ENCODE peak calls at places on chromosomes 12 and 14, in eight cellular contexts. One of them, this sample, is unnamed.

GRCh38 chr14:88829188-88829587 is 4.7 kb downstream of the TTC8 start:
- DNase-seq in hepatocyte: no peak
- DNase-seq in transverse colon: no peak
- DNase-seq in fibroblast of lung: no peak
- DNase-seq in HCT116: no peak
- DNase-seq in heart left ventricle: no peak
- DNase-seq in OCI-LY7: no peak
- DNase-seq in left ventricle myocardium inferior: no peak
- DNase-seq in this sample: peak

GRCh38 chr14:24195186-24196070 is at the start of gene TM9SF1:
- DNase-seq in hepatocyte: peak
- DNase-seq in transverse colon: peak
- DNase-seq in fibroblast of lung: peak
- DNase-seq in HCT116: peak
- DNase-seq in heart left ventricle: peak
- DNase-seq in OCI-LY7: peak
- DNase-seq in left ventricle myocardium inferior: peak
- DNase-seq in this sample: peak

GRCh38 chr14:103889313-103890051 is 38.8 kb upstream of the TDRD9 start:
- DNase-seq in hepatocyte: no peak
- DNase-seq in transverse colon: peak
- DNase-seq in fibroblast of lung: peak
- DNase-seq in HCT116: no peak
- DNase-seq in heart left ventricle: no peak
- DNase-seq in OCI-LY7: no peak
- DNase-seq in left ventricle myocardium inferior: peak
- DNase-seq in this sample: no peak

GRCh38 chr12:98352835-98353234 is 162.6 kb upstream of the TMPO start:
- DNase-seq in hepatocyte: no peak
- DNase-seq in transverse colon: no peak
- DNase-seq in fibroblast of lung: peak
- DNase-seq in HCT116: no peak
- DNase-seq in heart left ventricle: no peak
- DNase-seq in OCI-LY7: no peak
- DNase-seq in left ventricle myocardium inferior: no peak
- DNase-seq in this sample: no peak

GRCh38 chr12:52417742-52418141 is 11.6 kb upstream of the KRT82 start:
- DNase-seq in hepatocyte: no peak
- DNase-seq in transverse colon: no peak
- DNase-seq in fibroblast of lung: no peak
- DNase-seq in HCT116: no peak
- DNase-seq in heart left ventricle: no peak
- DNase-seq in OCI-LY7: no peak
- DNase-seq in left ventricle myocardium inferior: no peak
- DNase-seq in this sample: no peak

GRCh38 chr12:64578556-64578955 is 31.7 kb upstream of the RASSF3 start:
- DNase-seq in hepatocyte: no peak
- DNase-seq in transverse colon: no peak
- DNase-seq in fibroblast of lung: no peak
- DNase-seq in HCT116: no peak
- DNase-seq in heart left ventricle: no peak
- DNase-seq in OCI-LY7: no peak
- DNase-seq in left ventricle myocardium inferior: no peak
- DNase-seq in this sample: no peak

GRCh38 chr14:24806061-24806678 is 172.2 kb upstream of the GZMB start:
- DNase-seq in hepatocyte: peak
- DNase-seq in transverse colon: peak
- DNase-seq in fibroblast of lung: peak
- DNase-seq in HCT116: no peak
- DNase-seq in heart left ventricle: peak
- DNase-seq in OCI-LY7: peak
- DNase-seq in left ventricle myocardium inferior: peak
- DNase-seq in this sample: peak

GRCh38 chr12:86234309-86234708 is 21.9 kb downstream of the MGAT4C start:
- DNase-seq in hepatocyte: no peak
- DNase-seq in transverse colon: no peak
- DNase-seq in fibroblast of lung: peak
- DNase-seq in HCT116: no peak
- DNase-seq in heart left ventricle: no peak
- DNase-seq in OCI-LY7: no peak
- DNase-seq in left ventricle myocardium inferior: no peak
- DNase-seq in this sample: no peak

GRCh38 chr12:102415515-102415914 is 64.8 kb downstream of the IGF1 start:
- DNase-seq in hepatocyte: no peak
- DNase-seq in transverse colon: no peak
- DNase-seq in fibroblast of lung: no peak
- DNase-seq in HCT116: no peak
- DNase-seq in heart left ventricle: no peak
- DNase-seq in OCI-LY7: no peak
- DNase-seq in left ventricle myocardium inferior: no peak
- DNase-seq in this sample: no peak

GRCh38 chr12:6267007-6267721 is 43.3 kb upstream of the PLEKHG6 start:
- DNase-seq in hepatocyte: no peak
- DNase-seq in transverse colon: no peak
- DNase-seq in fibroblast of lung: peak
- DNase-seq in HCT116: no peak
- DNase-seq in heart left ventricle: no peak
- DNase-seq in OCI-LY7: peak
- DNase-seq in left ventricle myocardium inferior: no peak
- DNase-seq in this sample: peak

GRCh38 chr14:77598366-77599050 is 17.9 kb downstream of the SPTLC2 start:
- DNase-seq in hepatocyte: no peak
- DNase-seq in transverse colon: peak
- DNase-seq in fibroblast of lung: no peak
- DNase-seq in HCT116: no peak
- DNase-seq in heart left ventricle: no peak
- DNase-seq in OCI-LY7: no peak
- DNase-seq in left ventricle myocardium inferior: no peak
- DNase-seq in this sample: no peak

GRCh38 chr12:75690556-75690955 is 179.1 kb upstream of the KRR1 start:
- DNase-seq in hepatocyte: no peak
- DNase-seq in transverse colon: no peak
- DNase-seq in fibroblast of lung: peak
- DNase-seq in HCT116: no peak
- DNase-seq in heart left ventricle: no peak
- DNase-seq in OCI-LY7: no peak
- DNase-seq in left ventricle myocardium inferior: no peak
- DNase-seq in this sample: no peak

GRCh38 chr12:96218989-96219678 is 25.0 kb downstream of the ELK3 start:
- DNase-seq in hepatocyte: no peak
- DNase-seq in transverse colon: no peak
- DNase-seq in fibroblast of lung: no peak
- DNase-seq in HCT116: no peak
- DNase-seq in heart left ventricle: no peak
- DNase-seq in OCI-LY7: no peak
- DNase-seq in left ventricle myocardium inferior: no peak
- DNase-seq in this sample: no peak

DNA sequence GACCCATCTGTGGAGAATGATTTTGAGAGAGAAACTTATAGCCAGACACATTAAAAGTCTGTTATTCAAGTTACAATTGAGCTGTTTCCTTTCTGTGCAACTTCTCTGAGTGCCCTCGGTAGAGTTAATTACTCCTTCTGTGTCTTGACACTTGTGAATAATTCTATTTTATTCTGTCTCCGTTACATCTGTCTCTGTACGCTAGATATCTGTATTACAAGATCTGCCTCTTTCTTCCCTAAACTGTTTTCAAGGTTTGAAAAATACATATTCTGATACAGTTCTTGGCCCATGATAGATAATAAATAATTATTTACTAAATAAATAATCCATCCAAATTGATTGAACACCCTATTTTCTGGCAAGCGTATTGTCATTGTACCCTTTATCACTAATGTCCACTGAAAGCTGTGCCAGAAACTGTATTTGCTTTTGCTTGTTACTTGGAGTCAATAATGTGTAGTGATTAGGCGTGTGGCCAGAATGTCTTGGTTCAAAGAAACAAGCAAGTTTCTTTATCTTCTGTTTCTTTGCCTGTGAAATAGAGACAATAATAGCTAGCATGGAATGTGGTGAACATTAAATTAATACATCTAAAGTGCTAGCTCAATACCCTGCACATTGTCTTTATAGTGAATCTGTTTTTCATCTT is 40.1 kb downstream of the FRS2 start:
- DNase-seq in hepatocyte: no peak
- DNase-seq in transverse colon: no peak
- DNase-seq in fibroblast of lung: no peak
- DNase-seq in HCT116: no peak
- DNase-seq in heart left ventricle: no peak
- DNase-seq in OCI-LY7: no peak
- DNase-seq in left ventricle myocardium inferior: no peak
- DNase-seq in this sample: no peak
- H3K4me3 ChIP-seq in hepatocyte: no peak
- H3K4me3 ChIP-seq in transverse colon: no peak
- H3K4me3 ChIP-seq in fibroblast of lung: no peak
- H3K4me3 ChIP-seq in HCT116: no peak
- H3K4me3 ChIP-seq in heart left ventricle: no peak
- H3K4me3 ChIP-seq in OCI-LY7: no peak
- H3K4me3 ChIP-seq in left ventricle myocardium inferior: no peak
- H3K4me3 ChIP-seq in this sample: no peak

DNA sequence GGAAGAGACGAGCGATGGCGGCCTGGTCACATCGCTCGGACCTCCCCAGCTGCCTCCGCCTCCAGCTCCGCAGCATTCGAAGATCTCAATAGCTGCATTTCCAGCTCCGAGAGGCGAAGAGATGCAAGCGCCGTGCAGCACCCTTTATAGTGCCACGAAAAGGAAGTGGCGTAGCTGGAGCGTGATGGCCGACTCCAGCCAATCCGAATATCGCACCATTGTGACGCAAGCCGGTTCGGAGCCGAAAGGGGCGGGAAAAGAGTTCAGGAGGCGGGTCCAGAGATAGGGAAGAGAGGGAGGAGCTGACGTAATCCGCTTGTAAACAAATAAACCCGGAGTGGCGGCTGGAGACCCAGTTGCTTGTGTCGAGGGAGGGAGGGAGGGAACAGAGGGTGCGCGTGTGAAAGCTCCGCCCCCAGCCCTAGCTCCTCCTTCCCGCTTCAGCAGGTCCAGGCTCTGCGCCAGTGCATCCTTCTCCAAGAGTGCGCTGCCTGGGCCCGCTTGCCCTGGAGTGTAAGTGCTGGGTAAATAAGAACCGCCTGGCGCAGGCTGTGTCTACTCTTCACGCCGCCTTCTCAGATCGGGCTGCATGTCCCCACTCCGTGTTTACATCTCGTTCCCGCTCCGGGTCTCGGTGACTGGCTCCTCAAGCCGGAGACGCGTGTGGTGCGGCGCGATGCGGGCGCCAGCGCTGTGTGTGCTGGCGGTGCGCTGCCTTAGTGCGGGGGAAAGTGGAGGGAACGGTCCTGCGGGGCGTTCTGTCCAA is at the start of gene BTG1:
- DNase-seq in hepatocyte: peak
- DNase-seq in transverse colon: peak
- DNase-seq in fibroblast of lung: peak
- DNase-seq in HCT116: peak
- DNase-seq in heart left ventricle: peak
- DNase-seq in OCI-LY7: peak
- DNase-seq in left ventricle myocardium inferior: peak
- DNase-seq in this sample: peak
- TF ChIP-seq CTCF in hepatocyte: no peak
- TF ChIP-seq CTCF in transverse colon: no peak
- TF ChIP-seq CTCF in fibroblast of lung: no peak
- TF ChIP-seq CTCF in HCT116: no peak
- TF ChIP-seq CTCF in heart left ventricle: no peak
- TF ChIP-seq CTCF in OCI-LY7: no peak
- TF ChIP-seq CTCF in left ventricle myocardium inferior: no peak
- TF ChIP-seq CTCF in this sample: no peak

DNA sequence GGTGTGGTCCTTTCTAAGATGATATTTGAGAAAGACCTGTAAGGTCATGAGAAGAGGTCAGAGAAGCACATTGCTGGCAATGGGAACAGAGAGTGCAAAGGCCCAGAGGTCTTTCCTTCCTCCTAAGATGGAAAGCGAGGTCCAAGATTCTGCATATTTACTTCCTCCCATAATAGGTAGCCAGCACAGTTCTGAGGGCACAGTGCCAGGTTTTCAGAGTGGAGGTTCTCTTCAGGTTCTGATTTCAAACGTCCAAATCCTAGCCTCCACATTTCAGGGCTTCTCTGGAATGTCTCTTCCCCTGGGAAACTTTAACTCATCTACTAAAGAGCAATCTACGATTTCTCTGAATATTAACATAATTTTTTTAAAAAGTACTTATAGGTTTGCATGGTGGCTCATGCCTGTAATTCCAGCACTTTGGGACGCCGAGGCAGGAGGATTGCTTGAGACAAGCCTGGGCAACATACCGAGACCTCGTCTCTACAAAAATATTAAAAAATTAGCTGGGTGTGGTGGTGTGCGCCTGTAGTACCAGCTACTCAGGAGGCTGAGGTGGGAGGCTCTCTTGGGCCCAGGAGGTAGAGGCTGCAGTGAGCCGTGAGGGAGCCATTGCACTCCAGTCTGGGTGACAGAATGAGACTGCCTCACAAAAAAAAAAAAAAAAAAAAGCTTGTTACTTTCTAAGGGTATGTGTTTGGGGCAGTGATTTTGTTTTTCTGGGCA is 526 bp upstream of the MRPL42 start:
- DNase-seq in hepatocyte: no peak
- DNase-seq in transverse colon: no peak
- DNase-seq in fibroblast of lung: no peak
- DNase-seq in HCT116: no peak
- DNase-seq in heart left ventricle: no peak
- DNase-seq in OCI-LY7: no peak
- DNase-seq in left ventricle myocardium inferior: no peak
- DNase-seq in this sample: no peak
- H3K4me3 ChIP-seq in hepatocyte: no peak
- H3K4me3 ChIP-seq in transverse colon: peak
- H3K4me3 ChIP-seq in fibroblast of lung: no peak
- H3K4me3 ChIP-seq in HCT116: peak
- H3K4me3 ChIP-seq in heart left ventricle: peak
- H3K4me3 ChIP-seq in OCI-LY7: peak
- H3K4me3 ChIP-seq in left ventricle myocardium inferior: peak
- H3K4me3 ChIP-seq in this sample: no peak

GRCh38 chr14:106875503-106875902 is 1349.1 kb downstream of the TMEM121 start:
- DNase-seq in hepatocyte: no peak
- DNase-seq in transverse colon: peak
- DNase-seq in fibroblast of lung: no peak
- DNase-seq in HCT116: no peak
- DNase-seq in heart left ventricle: no peak
- DNase-seq in OCI-LY7: peak
- DNase-seq in left ventricle myocardium inferior: peak
- DNase-seq in this sample: peak

GRCh38 chr14:106877527-106877926 is 1351.1 kb downstream of the TMEM121 start:
- DNase-seq in hepatocyte: no peak
- DNase-seq in transverse colon: no peak
- DNase-seq in fibroblast of lung: no peak
- DNase-seq in HCT116: no peak
- DNase-seq in heart left ventricle: no peak
- DNase-seq in OCI-LY7: peak
- DNase-seq in left ventricle myocardium inferior: no peak
- DNase-seq in this sample: no peak

GRCh38 chr14:106876711-106877110 is 1350.3 kb downstream of the TMEM121 start:
- DNase-seq in hepatocyte: no peak
- DNase-seq in transverse colon: no peak
- DNase-seq in fibroblast of lung: no peak
- DNase-seq in HCT116: no peak
- DNase-seq in heart left ventricle: no peak
- DNase-seq in OCI-LY7: peak
- DNase-seq in left ventricle myocardium inferior: no peak
- DNase-seq in this sample: no peak

GRCh38 chr14:106883218-106883692 is 1356.9 kb downstream of the TMEM121 start:
- DNase-seq in hepatocyte: no peak
- DNase-seq in transverse colon: no peak
- DNase-seq in fibroblast of lung: no peak
- DNase-seq in HCT116: no peak
- DNase-seq in heart left ventricle: peak
- DNase-seq in OCI-LY7: peak
- DNase-seq in left ventricle myocardium inferior: no peak
- DNase-seq in this sample: peak

GRCh38 chr14:106879241-106879640 is 1352.9 kb downstream of the TMEM121 start:
- DNase-seq in hepatocyte: no peak
- DNase-seq in transverse colon: peak
- DNase-seq in fibroblast of lung: no peak
- DNase-seq in HCT116: peak
- DNase-seq in heart left ventricle: no peak
- DNase-seq in OCI-LY7: peak
- DNase-seq in left ventricle myocardium inferior: no peak
- DNase-seq in this sample: peak
- TF ChIP-seq CTCF in hepatocyte: no peak
- TF ChIP-seq CTCF in transverse colon: peak
- TF ChIP-seq CTCF in fibroblast of lung: no peak
- TF ChIP-seq CTCF in HCT116: peak
- TF ChIP-seq CTCF in heart left ventricle: no peak
- TF ChIP-seq CTCF in OCI-LY7: peak
- TF ChIP-seq CTCF in left ventricle myocardium inferior: peak
- TF ChIP-seq CTCF in this sample: peak

This sample was measured in GM12865.